ENCODE peak calls at places on chromosomes 4 and X, in seven cellular contexts. I is fibroblast of mammary gland, K is HCT116, Y is cardiac fibroblast, H is upper lobe of right lung, G is fibroblast of pulmonary artery, P is SK-N-SH. S is an unnamed sample.
A peak's percentile ranks its signal among the peaks of the same experiment; 100 is the strongest.

GRCh38 chrX:107714196-107714811 is 61.3 kb downstream of the TSC22D3 start:
- DNase-seq in I (peak; percentile 35), K (no peak), Y (peak; percentile 38), H (no peak), G (peak; percentile 57), P (no peak), S (no peak)

GRCh38 chr4:88318751-88319350 is 34.5 kb upstream of the PPM1K start:
- DNase-seq in I (no peak), K (no peak), Y (peak; percentile 17), H (no peak), G (no peak), P (no peak), S (no peak)

GRCh38 chrX:46686003-46686645 is 72.8 kb downstream of the SLC9A7 start:
- DNase-seq in I (peak; percentile 54), K (peak; percentile 12), Y (peak; percentile 65), H (no peak), G (peak; percentile 63), P (peak; percentile 41), S (peak; percentile 59)

GRCh38 chr4:149322203-149322602 is 493.4 kb downstream of the IQCM start:
- DNase-seq in I (no peak), K (no peak), Y (no peak), H (no peak), G (no peak), P (no peak), S (no peak)

GRCh38 chr4:53602390-53602789 is 11.1 kb upstream of the LNX1 start:
- DNase-seq in I (no peak), K (no peak), Y (no peak), H (no peak), G (no peak), P (no peak), S (no peak)

GRCh38 chr4:186272699-186273370 is 6.8 kb downstream of the F11 start:
- DNase-seq in I (no peak), K (no peak), Y (peak; percentile 5), H (no peak), G (no peak), P (no peak), S (no peak)

GRCh38 chr4:76594152-76594551 is 159.1 kb downstream of the SHROOM3 start:
- DNase-seq in I (no peak), K (no peak), Y (no peak), H (no peak), G (no peak), P (no peak), S (no peak)

GRCh38 chr4:4689694-4690440 is 148.0 kb upstream of the STX18 start:
- DNase-seq in I (no peak), K (no peak), Y (no peak), H (no peak), G (no peak), P (no peak), S (peak; percentile 91)

GRCh38 chr4:7354937-7355336 is 79.8 kb downstream of the PSAPL1 start:
- DNase-seq in I (no peak), K (no peak), Y (no peak), H (peak; percentile 29), G (no peak), P (no peak), S (no peak)

GRCh38 chr4:82491251-82491960 is 61.0 kb downstream of the ENOPH1 start:
- DNase-seq in I (peak; percentile 5), K (no peak), Y (no peak), H (no peak), G (no peak), P (no peak), S (no peak)

GRCh38 chr4:174461438-174462106 is 60.7 kb downstream of the HPGD start:
- DNase-seq in I (peak; percentile 29), K (no peak), Y (peak; percentile 18), H (no peak), G (peak; percentile 17), P (no peak), S (no peak)

GRCh38 chr4:184102488-184102887 is 115.2 kb downstream of the ENPP6 start:
- DNase-seq in I (no peak), K (no peak), Y (no peak), H (no peak), G (no peak), P (peak; percentile 26), S (no peak)

GRCh38 chr4:184165291-184165690 is 52.4 kb downstream of the ENPP6 start:
- DNase-seq in I (no peak), K (no peak), Y (no peak), H (no peak), G (no peak), P (no peak), S (no peak)

GRCh38 chr4:105196523-105197145 is 50.0 kb downstream of the TET2 start:
- DNase-seq in I (peak; percentile 25), K (peak; percentile 6), Y (peak; percentile 29), H (no peak), G (no peak), P (no peak), S (peak; percentile 13)
- TF ChIP-seq CTCF in I (peak; percentile 33), K (peak; percentile 30), Y (peak; percentile 40), H (peak; percentile 18), G (peak; percentile 34), P (peak; percentile 55), S (no peak)

DNA sequence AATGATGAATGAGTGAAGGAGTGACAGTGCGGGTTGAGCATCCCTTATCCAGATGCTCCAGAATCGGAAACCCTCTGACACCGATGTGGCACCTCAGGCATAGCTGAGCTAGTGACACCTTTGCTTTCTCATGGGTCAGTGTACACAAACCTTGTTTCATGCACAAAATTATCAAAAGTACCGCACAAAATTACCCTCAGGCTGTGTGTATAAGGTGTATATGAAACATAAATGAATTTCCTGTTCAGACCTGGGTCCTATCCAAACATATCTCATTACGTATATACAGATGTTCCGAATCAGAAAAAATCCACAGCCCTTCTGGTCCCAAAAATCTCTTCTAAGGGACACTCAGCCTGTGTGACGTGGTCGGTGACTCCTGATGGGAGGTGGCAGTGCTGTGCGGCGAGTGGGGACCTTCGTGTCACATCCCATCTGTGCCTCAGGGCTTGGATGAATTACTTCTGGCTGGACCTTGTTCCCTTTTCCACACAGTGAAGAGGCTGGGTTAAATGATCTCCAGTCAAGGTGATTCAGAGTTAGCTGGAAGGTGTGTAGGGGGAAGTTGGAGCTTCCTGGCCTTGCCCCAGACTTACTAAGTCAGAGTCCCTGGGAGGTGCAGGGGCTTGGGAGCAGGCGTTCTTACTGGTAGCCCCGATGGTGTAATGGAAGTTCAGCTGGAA is 18.8 kb downstream of the RGS12 start:
- DNase-seq in I (no peak), K (no peak), Y (no peak), H (peak; percentile 38), G (no peak), P (no peak), S (no peak)
- H3K4me3 ChIP-seq in I (no peak overlapping the region), K (no peak overlapping the region), Y (no peak overlapping the region), H (no peak overlapping the region), G (no peak overlapping the region), P (no peak overlapping the region), S (no peak overlapping the region)

GRCh38 chrX:133922390-133922772 is 63.0 kb downstream of the GPC3 start:
- DNase-seq in I (peak; percentile 3), K (no peak), Y (no peak), H (no peak), G (no peak), P (no peak), S (peak; percentile 3)

GRCh38 chrX:133923548-133923947 is 61.8 kb downstream of the GPC3 start:
- DNase-seq in I (no peak), K (no peak), Y (no peak), H (no peak), G (no peak), P (peak; percentile 15), S (no peak)

GRCh38 chrX:133921084-133921483 is 64.3 kb downstream of the GPC3 start:
- DNase-seq in I (no peak), K (no peak), Y (no peak), H (no peak), G (no peak), P (no peak), S (no peak)

GRCh38 chrX:133923113-133923512 is 62.3 kb downstream of the GPC3 start:
- DNase-seq in I (no peak), K (no peak), Y (no peak), H (no peak), G (peak; percentile 8), P (no peak), S (peak; percentile 16)

GRCh38 chrX:133921764-133922389 is 63.5 kb downstream of the GPC3 start:
- DNase-seq in I (peak; percentile 41), K (peak; percentile 50), Y (peak; percentile 1), H (peak; percentile 64), G (peak; percentile 18), P (peak; percentile 16), S (peak; percentile 42)
- TF ChIP-seq CTCF in I (peak; percentile 65), K (peak; percentile 74), Y (peak; percentile 21), H (peak; percentile 29), G (peak; percentile 43), P (peak; percentile 57), S (peak; percentile 48)

GRCh38 chrX:3252744-3253143 is 93.7 kb downstream of the MXRA5 start:
- DNase-seq in I (peak; percentile 35), K (no peak), Y (peak; percentile 7), H (no peak), G (peak; percentile 18), P (no peak), S (peak; percentile 1)
- H3K4me3 ChIP-seq in I (no peak overlapping the region), K (no peak overlapping the region), Y (no peak overlapping the region), H (no peak overlapping the region), G (no peak overlapping the region), P (no peak overlapping the region), S (no peak overlapping the region)

S was measured in GM12865.